ENCODE peak calls at places on chromosomes 16 and 17, in five cellular contexts. F is H1, R is GM12878, B is K562, Q is HepG2. K is an unnamed sample.

GRCh38 chr17:39634384-39634871 is 2.5 kb upstream of the STARD3 start:
- DNase-seq in Q (no peak), F (no peak), R (no peak), B (peak; percentile 62), K (no peak)

GRCh38 chr16:66592241-66592640 is 12.3 kb upstream of the CMTM3 start:
- DNase-seq in F (no peak), Q (no peak), B (no peak), R (no peak), K (no peak)

GRCh38 chr17:75723201-75723930 is 2.1 kb downstream of the ITGB4 start:
- DNase-seq in Q (no peak), R (no peak), F (no peak), B (no peak), K (no peak)

GRCh38 chr17:32943647-32944191 is 15.8 kb downstream of the TMEM98 start:
- DNase-seq in F (no peak), Q (peak; percentile 58), R (no peak), B (no peak), K (no peak)

GRCh38 chr17:41695954-41696720 is 7.5 kb downstream of the EIF1 start:
- DNase-seq in B (peak; percentile 85), R (no peak), Q (peak; percentile 84), F (no peak), K (peak; percentile 53)

GRCh38 chr17:50162466-50163254 is 3.1 kb upstream of the SGCA start:
- DNase-seq in R (no peak), Q (no peak), B (no peak), F (no peak), K (no peak)

GRCh38 chr17:73191443-73192218 is 1.2 kb upstream of the COG1 start:
- DNase-seq in F (no peak), Q (peak; percentile 77), B (peak; percentile 74), R (no peak), K (peak; percentile 80)

GRCh38 chr17:52147431-52147830 is 11.1 kb downstream of the CA10 start:
- DNase-seq in R (no peak), B (no peak), F (no peak), Q (no peak), K (no peak)

GRCh38 chr17:75872434-75873351 is 5.7 kb downstream of the TRIM47 start:
- DNase-seq in F (no peak), R (no peak), Q (peak; percentile 99), B (peak; percentile 50), K (no peak)

GRCh38 chr17:76390003-76390421 is 5.6 kb downstream of the SPHK1 start:
- DNase-seq in R (no peak), F (no peak), B (no peak), Q (peak; percentile 42), K (no peak)

GRCh38 chr17:36671144-36671543 is 69.8 kb downstream of the MRM1 start:
- DNase-seq in Q (no peak), F (no peak), R (no peak), B (no peak), K (no peak)
- TF ChIP-seq CEBPB in Q (no peak), F (no peak), R (no peak), B (no peak), K (no peak)

GRCh38 chr17:79666111-79666510 is 55.3 kb upstream of the RBFOX3 start:
- DNase-seq in R (no peak), F (no peak), B (no peak), Q (no peak), K (no peak)
- H3K79me2 ChIP-seq in R (no peaks in the 10 kb centered on the region), F (no peaks in the 10 kb centered on the region), B (no peaks in the 10 kb centered on the region), Q (no peaks in the 10 kb centered on the region), K (no peaks in the 10 kb centered on the region)

DNA sequence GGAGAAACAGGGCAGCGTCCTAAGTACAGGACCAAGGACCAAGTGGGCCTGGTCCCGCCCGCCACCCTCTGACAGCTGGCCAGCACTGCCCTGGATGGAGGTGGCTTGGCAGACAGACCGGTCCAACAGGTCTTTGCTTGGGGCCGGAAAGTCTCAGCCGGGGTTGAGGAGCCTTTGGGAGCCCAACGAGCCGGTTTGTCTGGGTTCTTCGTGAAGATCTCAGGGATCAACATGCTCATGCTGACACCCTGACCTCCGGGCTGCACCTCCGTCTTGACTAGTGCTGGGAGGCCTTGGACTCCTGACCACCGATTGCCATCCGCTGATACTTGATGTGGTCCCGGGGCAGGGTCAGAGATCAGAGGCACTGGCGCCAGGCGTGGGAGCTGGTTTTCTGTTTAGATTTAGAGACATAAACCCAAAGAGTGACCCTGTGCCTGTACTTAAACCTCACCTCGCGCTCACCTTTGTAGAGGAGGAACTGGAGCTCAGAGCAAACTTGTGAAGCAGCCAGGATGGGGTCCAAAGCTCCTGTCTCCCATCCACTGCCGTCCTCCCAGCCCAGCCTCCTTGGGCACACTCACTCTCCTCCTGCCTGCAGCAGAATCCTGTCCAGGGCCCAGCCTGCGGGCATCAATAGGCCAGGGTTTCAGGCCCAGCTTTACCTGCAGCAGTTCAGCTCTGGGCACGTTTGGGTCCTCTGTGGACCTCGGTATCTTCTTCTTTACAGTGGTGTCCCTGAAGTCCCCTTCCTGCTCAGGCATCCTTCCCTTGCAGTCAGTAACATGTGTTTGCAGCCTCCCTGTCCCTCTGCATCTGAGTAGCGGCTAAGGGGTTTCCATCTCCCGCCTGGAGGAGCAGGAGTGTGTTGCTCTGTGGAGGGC is 92.0 kb upstream of the GSE1 start:
- DNase-seq in B (no peak), R (no peak), Q (peak; percentile 71), F (no peak), K (peak; percentile 56)
- TF ChIP-seq JUND in B (no peak), R (no peak), Q (peak; percentile 30), F (no peak), K (no peak)

DNA sequence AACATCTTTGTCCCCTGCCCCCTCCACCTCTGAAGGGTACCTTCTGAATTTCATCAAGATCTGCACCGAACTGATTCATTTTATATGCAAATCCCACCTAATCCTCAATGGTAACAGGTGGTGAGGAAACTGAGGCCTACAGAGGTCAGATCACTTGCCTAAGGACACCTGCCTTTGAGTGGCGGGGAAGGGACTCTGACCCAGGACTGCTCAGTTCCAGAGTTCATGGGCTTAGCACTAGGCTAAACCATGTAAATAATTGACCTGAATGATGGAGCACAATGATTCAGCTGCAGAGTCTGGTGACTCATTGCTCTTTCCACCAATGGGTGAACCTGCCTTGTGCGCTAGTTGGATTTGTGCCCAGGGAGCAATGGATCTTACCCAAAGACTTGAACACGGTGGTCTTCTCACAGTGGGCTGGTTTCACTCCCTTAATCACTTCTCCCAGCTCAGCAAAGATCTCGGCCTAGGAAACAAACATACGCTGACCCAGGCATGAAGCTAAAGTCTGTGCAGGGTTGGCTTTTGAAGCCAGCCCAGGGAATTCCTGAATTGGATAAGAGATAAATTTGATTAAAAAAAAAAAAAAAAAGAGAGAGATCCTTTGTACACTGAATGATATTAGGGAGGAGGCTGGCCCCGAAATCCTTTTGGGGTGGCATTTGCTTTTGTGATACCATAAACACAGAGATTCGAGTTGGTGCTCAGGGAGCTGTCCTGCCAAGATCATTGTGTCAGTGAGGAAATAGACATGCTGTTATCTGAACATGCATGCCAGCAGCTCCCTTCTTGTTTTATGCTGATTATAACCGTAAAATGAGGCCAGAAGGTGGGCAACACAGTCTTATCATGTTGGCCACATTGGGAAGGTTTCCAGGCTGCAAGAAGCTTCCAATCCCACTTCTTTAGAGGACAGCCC is 17.0 kb downstream of the CRYM start:
- DNase-seq in F (no peak), Q (peak; percentile 99), B (peak; percentile 90), R (no peak), K (peak; percentile 51)
- TF ChIP-seq CEBPB in F (no peak), Q (no peak), B (peak; percentile 65), R (no peak), K (no peak)

GRCh38 chr16:11629071-11630030 is 38.9 kb upstream of the SNN start:
- DNase-seq in F (no peak), Q (no peak), B (no peak), R (no peak), K (no peak)
- H3K79me2 ChIP-seq in F (no peaks in the 10 kb centered on the region), Q (no peaks in the 10 kb centered on the region), B (no peaks in the 10 kb centered on the region), R (no peaks in the 10 kb centered on the region), K (no peaks in the 10 kb centered on the region)

GRCh38 chr17:71115669-71115972 is 946.3 kb downstream of the KCNJ2 start:
- DNase-seq in Q (no peak), R (no peak), F (no peak), B (no peak), K (no peak)
- TF ChIP-seq JUND in Q (no peak), R (no peak), F (no peak), B (no peak), K (no peak)

GRCh38 chr17:58484600-58484999 is 3.6 kb downstream of the HSF5 start:
- DNase-seq in F (no peak), Q (peak; percentile 50), B (no peak), R (no peak), K (no peak)
- TF ChIP-seq CEBPB in F (no peak), Q (no peak), B (no peak), R (no peak), K (no peak)

GRCh38 chr16:25100511-25100910 is 11.0 kb upstream of the LCMT1 start:
- DNase-seq in F (no peak), Q (no peak), R (no peak), B (no peak), K (no peak)
- H3K79me2 ChIP-seq in F (no peaks in the 10 kb centered on the region), Q (no peaks in the 10 kb centered on the region), R (no peaks in the 10 kb centered on the region), B (no peaks in the 10 kb centered on the region), K (no peaks in the 10 kb centered on the region)

DNA sequence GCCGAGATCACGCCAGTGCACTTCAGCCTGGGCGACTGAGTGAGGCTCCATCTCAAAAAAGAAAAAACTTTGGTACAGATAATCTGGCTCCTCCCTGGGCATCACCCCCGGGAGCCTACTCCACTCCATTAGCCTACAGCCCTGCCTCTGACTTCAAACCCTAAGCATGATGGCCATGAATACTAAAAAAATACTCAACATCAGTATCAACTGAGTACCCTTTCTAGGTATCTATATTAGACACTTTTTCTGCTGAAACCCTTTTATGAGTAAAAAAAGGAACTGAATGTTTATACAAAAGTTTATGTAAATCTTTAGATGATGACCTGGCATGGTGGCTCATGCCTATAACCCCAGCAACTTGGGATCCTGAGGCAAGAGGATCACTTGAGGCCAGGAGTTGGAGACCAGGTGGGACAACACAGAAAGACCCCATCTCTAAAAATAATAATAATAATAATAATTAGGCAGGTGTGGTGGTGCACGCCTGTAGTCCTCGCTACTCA is 6.9 kb downstream of the RDM1 start:
- DNase-seq in R (no peak), F (no peak), Q (no peak), B (no peak), K (no peak)
- TF ChIP-seq JUND in R (no peak), F (no peak), Q (no peak), B (no peak), K (no peak)

GRCh38 chr16:73356401-73357079 is 308.6 kb upstream of the ZFHX3 start:
- DNase-seq in F (no peak), Q (no peak), R (no peak), B (no peak), K (no peak)
- TF ChIP-seq CEBPB in F (no peak), Q (no peak), R (no peak), B (no peak), K (no peak)

K was measured in HCT116.